ENCODE peak calls at places on chromosomes 6 and 20, in nine cellular contexts. One of them, this sample, is unnamed.

GRCh38 chr6:169618526-169619490 is 83.0 kb downstream of the WDR27 start:
- DNase-seq in fibroblast of lung: peak
- DNase-seq in cardiac fibroblast: peak
- DNase-seq in mucosa of descending colon: no peak
- DNase-seq in pancreas: no peak
- DNase-seq in nephron progenitor cell: no peak
- DNase-seq in BJ: peak
- DNase-seq in ascending aorta: no peak
- DNase-seq in stomach: no peak
- DNase-seq in this sample: no peak

GRCh38 chr6:142696123-142696522 is 248.9 kb downstream of the HIVEP2 start:
- DNase-seq in BJ: no peak
- DNase-seq in nephron progenitor cell: no peak
- DNase-seq in fibroblast of lung: no peak
- DNase-seq in ascending aorta: no peak
- DNase-seq in mucosa of descending colon: no peak
- DNase-seq in stomach: no peak
- DNase-seq in cardiac fibroblast: peak
- DNase-seq in pancreas: no peak
- DNase-seq in this sample: no peak

GRCh38 chr6:37673436-37673835 is 24.2 kb downstream of the MDGA1 start:
- DNase-seq in stomach: no peak
- DNase-seq in BJ: no peak
- DNase-seq in ascending aorta: no peak
- DNase-seq in pancreas: no peak
- DNase-seq in mucosa of descending colon: no peak
- DNase-seq in nephron progenitor cell: no peak
- DNase-seq in cardiac fibroblast: no peak
- DNase-seq in fibroblast of lung: no peak
- DNase-seq in this sample: no peak

GRCh38 chr20:64110411-64111068 is 3.2 kb upstream of the NPBWR2 start:
- DNase-seq in cardiac fibroblast: no peak
- DNase-seq in mucosa of descending colon: no peak
- DNase-seq in pancreas: no peak
- DNase-seq in nephron progenitor cell: no peak
- DNase-seq in ascending aorta: peak
- DNase-seq in BJ: no peak
- DNase-seq in stomach: peak
- DNase-seq in fibroblast of lung: no peak
- DNase-seq in this sample: peak

GRCh38 chr6:149060300-149060984 is 257.1 kb upstream of the TAB2 start:
- DNase-seq in fibroblast of lung: no peak
- DNase-seq in mucosa of descending colon: peak
- DNase-seq in nephron progenitor cell: no peak
- DNase-seq in pancreas: no peak
- DNase-seq in ascending aorta: no peak
- DNase-seq in stomach: no peak
- DNase-seq in BJ: no peak
- DNase-seq in cardiac fibroblast: peak
- DNase-seq in this sample: peak

GRCh38 chr6:109477725-109478124 is 5.3 kb downstream of the ZBTB24 start:
- DNase-seq in stomach: no peak
- DNase-seq in nephron progenitor cell: no peak
- DNase-seq in pancreas: no peak
- DNase-seq in cardiac fibroblast: no peak
- DNase-seq in ascending aorta: no peak
- DNase-seq in fibroblast of lung: no peak
- DNase-seq in BJ: no peak
- DNase-seq in mucosa of descending colon: no peak
- DNase-seq in this sample: no peak

GRCh38 chr20:51182571-51182970 is 159.7 kb upstream of the KCNG1 start:
- DNase-seq in fibroblast of lung: no peak
- DNase-seq in mucosa of descending colon: no peak
- DNase-seq in pancreas: no peak
- DNase-seq in BJ: no peak
- DNase-seq in cardiac fibroblast: peak
- DNase-seq in ascending aorta: no peak
- DNase-seq in nephron progenitor cell: no peak
- DNase-seq in stomach: no peak
- DNase-seq in this sample: no peak

GRCh38 chr20:44212792-44213191 is 2.2 kb upstream of the OSER1 start:
- DNase-seq in ascending aorta: no peak
- DNase-seq in fibroblast of lung: peak
- DNase-seq in nephron progenitor cell: no peak
- DNase-seq in cardiac fibroblast: peak
- DNase-seq in mucosa of descending colon: no peak
- DNase-seq in pancreas: no peak
- DNase-seq in BJ: no peak
- DNase-seq in stomach: no peak
- DNase-seq in this sample: no peak

GRCh38 chr6:53924821-53925422 is 130.1 kb downstream of the LRRC1 start:
- DNase-seq in nephron progenitor cell: no peak
- DNase-seq in stomach: no peak
- DNase-seq in cardiac fibroblast: no peak
- DNase-seq in mucosa of descending colon: no peak
- DNase-seq in fibroblast of lung: no peak
- DNase-seq in ascending aorta: no peak
- DNase-seq in pancreas: no peak
- DNase-seq in BJ: no peak
- DNase-seq in this sample: no peak

GRCh38 chr20:49852522-49853055 is 40.0 kb downstream of the SLC9A8 start:
- DNase-seq in nephron progenitor cell: no peak
- DNase-seq in mucosa of descending colon: no peak
- DNase-seq in fibroblast of lung: no peak
- DNase-seq in stomach: no peak
- DNase-seq in ascending aorta: no peak
- DNase-seq in cardiac fibroblast: no peak
- DNase-seq in BJ: no peak
- DNase-seq in pancreas: no peak
- DNase-seq in this sample: no peak

GRCh38 chr6:84549912-84550311 is 214.5 kb downstream of the TBX18 start:
- DNase-seq in BJ: no peak
- DNase-seq in cardiac fibroblast: peak
- DNase-seq in pancreas: no peak
- DNase-seq in stomach: no peak
- DNase-seq in ascending aorta: no peak
- DNase-seq in nephron progenitor cell: no peak
- DNase-seq in mucosa of descending colon: no peak
- DNase-seq in fibroblast of lung: no peak
- DNase-seq in this sample: no peak

GRCh38 chr6:115131709-115132490 is 789.1 kb upstream of the HS3ST5 start:
- DNase-seq in stomach: no peak
- DNase-seq in BJ: no peak
- DNase-seq in cardiac fibroblast: no peak
- DNase-seq in pancreas: no peak
- DNase-seq in mucosa of descending colon: no peak
- DNase-seq in ascending aorta: no peak
- DNase-seq in fibroblast of lung: no peak
- DNase-seq in nephron progenitor cell: no peak
- DNase-seq in this sample: no peak

GRCh38 chr6:123417411-123417810 is 219.3 kb downstream of the TRDN start:
- DNase-seq in pancreas: no peak
- DNase-seq in nephron progenitor cell: no peak
- DNase-seq in stomach: no peak
- DNase-seq in ascending aorta: no peak
- DNase-seq in cardiac fibroblast: no peak
- DNase-seq in mucosa of descending colon: no peak
- DNase-seq in fibroblast of lung: no peak
- DNase-seq in BJ: no peak
- DNase-seq in this sample: no peak

GRCh38 chr6:35494161-35494563 is 2.7 kb downstream of the TEAD3 start:
- DNase-seq in fibroblast of lung: no peak
- DNase-seq in nephron progenitor cell: no peak
- DNase-seq in cardiac fibroblast: peak
- DNase-seq in ascending aorta: no peak
- DNase-seq in stomach: no peak
- DNase-seq in mucosa of descending colon: peak
- DNase-seq in BJ: no peak
- DNase-seq in pancreas: no peak
- DNase-seq in this sample: no peak

GRCh38 chr6:43758617-43759050 is 11.4 kb upstream of the VEGFA start:
- DNase-seq in BJ: no peak
- DNase-seq in cardiac fibroblast: no peak
- DNase-seq in nephron progenitor cell: peak
- DNase-seq in stomach: no peak
- DNase-seq in mucosa of descending colon: peak
- DNase-seq in ascending aorta: no peak
- DNase-seq in fibroblast of lung: no peak
- DNase-seq in pancreas: no peak
- DNase-seq in this sample: no peak

GRCh38 chr6:170446841-170447560 is 106.1 kb downstream of the PSMB1 start:
- DNase-seq in stomach: no peak
- DNase-seq in nephron progenitor cell: no peak
- DNase-seq in mucosa of descending colon: no peak
- DNase-seq in pancreas: no peak
- DNase-seq in fibroblast of lung: no peak
- DNase-seq in BJ: no peak
- DNase-seq in ascending aorta: no peak
- DNase-seq in cardiac fibroblast: no peak
- DNase-seq in this sample: no peak

GRCh38 chr6:21595265-21595950 is 1.9 kb downstream of the SOX4 start:
- DNase-seq in nephron progenitor cell: peak
- DNase-seq in stomach: peak
- DNase-seq in BJ: no peak
- DNase-seq in mucosa of descending colon: peak
- DNase-seq in ascending aorta: no peak
- DNase-seq in fibroblast of lung: no peak
- DNase-seq in cardiac fibroblast: peak
- DNase-seq in pancreas: peak
- DNase-seq in this sample: no peak

GRCh38 chr6:111291334-111291705 is 191.7 kb downstream of the REV3L start:
- DNase-seq in pancreas: no peak
- DNase-seq in nephron progenitor cell: no peak
- DNase-seq in BJ: no peak
- DNase-seq in ascending aorta: no peak
- DNase-seq in stomach: no peak
- DNase-seq in fibroblast of lung: no peak
- DNase-seq in mucosa of descending colon: no peak
- DNase-seq in cardiac fibroblast: no peak
- DNase-seq in this sample: no peak

GRCh38 chr6:52725133-52725529 is 38.1 kb downstream of the GSTA2 start:
- DNase-seq in cardiac fibroblast: peak
- DNase-seq in nephron progenitor cell: no peak
- DNase-seq in BJ: no peak
- DNase-seq in fibroblast of lung: no peak
- DNase-seq in mucosa of descending colon: no peak
- DNase-seq in ascending aorta: no peak
- DNase-seq in stomach: peak
- DNase-seq in pancreas: peak
- DNase-seq in this sample: no peak
- TF ChIP-seq CTCF in cardiac fibroblast: no peak
- TF ChIP-seq CTCF in nephron progenitor cell: no peak
- TF ChIP-seq CTCF in BJ: no peak
- TF ChIP-seq CTCF in fibroblast of lung: no peak
- TF ChIP-seq CTCF in mucosa of descending colon: no peak
- TF ChIP-seq CTCF in ascending aorta: no peak
- TF ChIP-seq CTCF in stomach: no peak
- TF ChIP-seq CTCF in pancreas: no peak
- TF ChIP-seq CTCF in this sample: no peak

DNA sequence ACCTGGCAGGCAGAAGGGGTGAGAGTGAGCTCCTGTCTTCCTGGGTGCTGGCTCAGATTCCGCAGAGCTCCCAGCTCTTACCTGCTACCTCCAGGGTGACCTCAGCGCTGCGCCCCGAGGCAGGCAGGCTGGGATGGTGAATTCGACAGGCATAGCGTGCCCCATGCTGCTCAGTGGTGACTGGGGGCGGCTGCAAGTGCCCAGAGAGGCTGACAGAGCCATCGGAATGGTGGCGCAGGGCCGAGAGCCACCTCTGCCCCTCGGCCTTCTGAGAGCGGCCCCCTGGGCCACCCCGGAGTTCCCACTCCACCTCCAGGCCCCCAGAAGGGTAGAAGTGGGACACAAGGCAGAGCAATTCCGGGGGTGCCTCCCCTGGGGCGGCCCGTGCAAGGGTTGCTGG is 5.5 kb upstream of the RGL2 start:
- DNase-seq in BJ: no peak
- DNase-seq in cardiac fibroblast: no peak
- DNase-seq in nephron progenitor cell: no peak
- DNase-seq in fibroblast of lung: no peak
- DNase-seq in mucosa of descending colon: no peak
- DNase-seq in ascending aorta: no peak
- DNase-seq in pancreas: no peak
- DNase-seq in stomach: no peak
- DNase-seq in this sample: no peak
- TF ChIP-seq CTCF in BJ: no peak
- TF ChIP-seq CTCF in cardiac fibroblast: no peak
- TF ChIP-seq CTCF in nephron progenitor cell: no peak
- TF ChIP-seq CTCF in fibroblast of lung: no peak
- TF ChIP-seq CTCF in mucosa of descending colon: no peak
- TF ChIP-seq CTCF in ascending aorta: no peak
- TF ChIP-seq CTCF in pancreas: no peak
- TF ChIP-seq CTCF in stomach: no peak
- TF ChIP-seq CTCF in this sample: no peak

DNA sequence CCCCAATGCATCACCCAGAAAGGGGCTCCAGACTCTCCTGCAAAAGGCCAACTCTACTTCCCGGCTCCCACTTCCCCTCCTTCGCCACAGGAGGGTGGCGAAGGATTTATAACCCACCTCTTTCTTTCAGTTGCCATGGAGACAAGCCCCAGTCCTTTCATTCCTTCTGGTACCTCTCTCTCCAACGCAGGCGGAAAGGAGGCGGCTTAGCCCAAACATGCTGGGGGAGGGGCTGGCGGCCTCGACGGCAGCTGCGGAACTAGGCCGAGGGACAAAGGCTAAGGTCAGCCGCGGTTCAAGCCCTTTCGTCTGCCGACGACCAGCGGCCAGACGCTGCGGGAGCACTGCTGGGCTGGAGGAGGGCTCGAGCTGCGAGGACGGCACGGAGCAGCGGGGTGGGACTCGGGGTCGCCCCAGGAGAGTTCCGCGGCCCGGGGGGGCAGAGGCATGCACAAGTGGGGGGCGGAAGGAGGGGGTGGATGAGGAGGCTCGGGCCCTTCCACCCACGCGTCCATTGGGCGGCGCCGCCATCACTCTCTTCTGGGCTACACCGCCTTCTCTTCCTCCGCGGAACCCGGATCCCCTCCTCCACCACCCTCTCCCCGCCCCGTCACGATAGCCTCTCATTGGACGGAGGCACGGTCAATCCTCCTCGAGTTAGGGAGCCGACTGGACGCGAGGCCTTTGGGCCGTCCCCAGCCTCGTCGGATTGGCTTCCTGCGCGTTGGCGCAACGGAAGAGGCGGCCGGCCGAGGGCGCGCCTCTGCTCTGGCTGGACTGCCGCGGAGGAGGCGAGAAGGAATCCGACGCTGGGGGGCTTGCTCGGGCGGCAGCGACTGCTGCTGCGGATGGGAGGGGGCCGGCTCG is at the start of gene PANK2:
- DNase-seq in mucosa of descending colon: peak
- DNase-seq in stomach: peak
- DNase-seq in BJ: peak
- DNase-seq in nephron progenitor cell: peak
- DNase-seq in ascending aorta: peak
- DNase-seq in fibroblast of lung: peak
- DNase-seq in pancreas: peak
- DNase-seq in cardiac fibroblast: peak
- DNase-seq in this sample: peak
- TF ChIP-seq CTCF in mucosa of descending colon: peak
- TF ChIP-seq CTCF in stomach: no peak
- TF ChIP-seq CTCF in BJ: peak
- TF ChIP-seq CTCF in nephron progenitor cell: peak
- TF ChIP-seq CTCF in ascending aorta: peak
- TF ChIP-seq CTCF in fibroblast of lung: peak
- TF ChIP-seq CTCF in pancreas: no peak
- TF ChIP-seq CTCF in cardiac fibroblast: peak
- TF ChIP-seq CTCF in this sample: no peak

GRCh38 chr20:60050193-60050960 is 92.2 kb downstream of the CDH26 start:
- DNase-seq in fibroblast of lung: no peak
- DNase-seq in cardiac fibroblast: no peak
- DNase-seq in pancreas: no peak
- DNase-seq in nephron progenitor cell: no peak
- DNase-seq in BJ: no peak
- DNase-seq in mucosa of descending colon: peak
- DNase-seq in stomach: peak
- DNase-seq in ascending aorta: no peak
- DNase-seq in this sample: no peak
- TF ChIP-seq CTCF in fibroblast of lung: no peak
- TF ChIP-seq CTCF in cardiac fibroblast: peak
- TF ChIP-seq CTCF in pancreas: peak
- TF ChIP-seq CTCF in nephron progenitor cell: no peak
- TF ChIP-seq CTCF in BJ: peak
- TF ChIP-seq CTCF in mucosa of descending colon: peak
- TF ChIP-seq CTCF in stomach: no peak
- TF ChIP-seq CTCF in ascending aorta: no peak
- TF ChIP-seq CTCF in this sample: no peak

This sample was measured in CD14-positive monocyte.